ENCODE peak calls at places on chromosomes 11 and 22, in eight cellular contexts. A is adrenal gland, P is lower lobe of right lung, Q is HCT116, F is left ventricle myocardium inferior, H is fibroblast of lung, M is keratinocyte, X is HepG2. R is an unnamed sample. For H3K36me3, the result is how much of the 10 kb centered on the place peaks cover.

GRCh38 chr11:126279191-126279590 is 3.7 kb upstream of the TIRAP start:
- DNase-seq in A (no peak), H (no peak), Q (no peak), F (no peak), P (no peak), X (no peak), M (no peak), R (no peak)

GRCh38 chr22:28332410-28332809 is 347.2 kb downstream of the TTC28 start:
- DNase-seq in H (peak), Q (no peak), P (no peak), A (no peak), X (no peak), F (no peak), M (no peak), R (no peak)

GRCh38 chr11:1938343-1939005 is 8.7 kb upstream of the MRPL23 start:
- DNase-seq in H (no peak), Q (no peak), A (peak), P (peak), F (peak), M (no peak), X (no peak), R (no peak)

GRCh38 chr11:118115048-118115447 is 28.3 kb upstream of the SMIM35 start:
- DNase-seq in A (no peak), M (no peak), F (no peak), Q (no peak), H (no peak), X (no peak), P (no peak), R (no peak)

GRCh38 chr11:99370557-99371200 is 349.9 kb downstream of the CNTN5 start:
- DNase-seq in A (peak), X (no peak), H (peak), Q (no peak), F (peak), P (no peak), M (no peak), R (peak)

GRCh38 chr22:47918276-47918928 is 1156.0 kb downstream of the TBC1D22A start:
- DNase-seq in F (no peak), Q (no peak), M (no peak), A (no peak), H (no peak), P (no peak), X (no peak), R (no peak)

GRCh38 chr11:128901655-128902514 is 10.7 kb downstream of the KCNJ5 start:
- DNase-seq in F (no peak), M (no peak), A (no peak), Q (no peak), P (no peak), H (no peak), X (no peak), R (no peak)

GRCh38 chr11:24575392-24575791 is 78.5 kb downstream of the LUZP2 start:
- DNase-seq in M (no peak), P (no peak), X (no peak), A (no peak), F (no peak), Q (no peak), H (peak), R (no peak)

GRCh38 chr11:31687256-31687655 is 123.9 kb downstream of the PAX6 start:
- DNase-seq in M (no peak), H (peak), A (no peak), P (no peak), Q (no peak), X (no peak), F (no peak), R (no peak)

GRCh38 chr11:65213322-65214211 is 31.8 kb downstream of the CAPN1 start:
- DNase-seq in Q (no peak), H (peak), F (no peak), M (no peak), A (no peak), P (no peak), X (no peak), R (no peak)

GRCh38 chr11:68371176-68372041 is 59.0 kb downstream of the LRP5 start:
- DNase-seq in P (no peak), F (peak), X (no peak), Q (no peak), A (no peak), M (no peak), H (peak), R (no peak)

GRCh38 chr11:128522943-128523518 is 64.3 kb downstream of the ETS1 start:
- DNase-seq in P (no peak), M (no peak), A (no peak), F (no peak), X (no peak), H (no peak), Q (no peak), R (no peak)

GRCh38 chr11:104163100-104164027 is 583 bp downstream of the PDGFD start:
- DNase-seq in F (peak), P (no peak), A (peak), M (no peak), Q (no peak), X (no peak), H (peak), R (no peak)

GRCh38 chr11:3231851-3232744 is at the start of gene MRGPRE:
- DNase-seq in A (no peak), F (peak), M (no peak), H (no peak), Q (no peak), P (peak), X (no peak), R (no peak)

GRCh38 chr11:63537293-63538101 is 889 bp downstream of the PLAAT4 start:
- DNase-seq in X (no peak), A (no peak), Q (no peak), F (peak), M (no peak), H (peak), P (no peak), R (no peak)
- H3K4me3 ChIP-seq in X (no peak), A (peak), Q (no peak), F (peak), M (no peak), H (peak), P (peak), R (no peak)

DNA sequence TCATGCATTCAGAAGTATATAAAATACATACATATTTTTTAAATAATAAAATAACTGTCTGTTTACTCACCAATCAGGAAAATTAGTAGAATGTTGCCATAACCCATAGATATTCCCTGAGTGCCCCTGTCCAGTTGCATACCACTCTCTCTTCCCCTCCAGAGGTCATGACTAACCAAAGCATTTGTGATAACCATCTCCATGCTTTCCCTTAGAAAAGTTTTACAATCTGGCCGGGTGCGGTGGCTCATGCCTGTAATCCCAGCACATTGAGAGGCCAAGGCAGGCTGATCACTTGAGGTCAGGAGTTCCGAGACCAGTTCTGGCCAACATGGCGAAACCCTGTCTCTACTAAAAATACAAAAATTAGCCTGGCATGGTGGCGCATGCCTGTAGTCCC is 33.2 kb upstream of the LDHA start:
- DNase-seq in X (no peak), A (no peak), M (no peak), P (no peak), H (no peak), Q (no peak), F (no peak), R (no peak)
- H3K36me3 ChIP-seq in X (half or more), A (half or more), M (under half), P (half or more), H (under half), Q (half or more), F (half or more), R (under half)

GRCh38 chr11:46210856-46211255 is 66.6 kb upstream of the CREB3L1 start:
- DNase-seq in P (no peak), M (no peak), X (no peak), Q (no peak), H (no peak), F (no peak), A (no peak), R (no peak)

GRCh38 chr11:46212720-46213119 is 64.7 kb upstream of the CREB3L1 start:
- DNase-seq in Q (no peak), X (no peak), M (no peak), F (no peak), P (no peak), H (no peak), A (no peak), R (no peak)

GRCh38 chr11:46216765-46217089 is 60.7 kb upstream of the CREB3L1 start:
- DNase-seq in H (no peak), A (no peak), X (no peak), F (no peak), Q (no peak), M (no peak), P (no peak), R (no peak)

GRCh38 chr11:46216040-46216764 is 61.3 kb upstream of the CREB3L1 start:
- DNase-seq in X (no peak), Q (no peak), H (peak), P (no peak), M (no peak), A (no peak), F (no peak), R (no peak)

GRCh38 chr11:46215208-46215931 is 62.1 kb upstream of the CREB3L1 start:
- DNase-seq in X (no peak), M (no peak), F (no peak), A (no peak), P (no peak), H (no peak), Q (no peak), R (no peak)
- H3K4me3 ChIP-seq in X (no peak), M (no peak), F (no peak), A (no peak), P (no peak), H (no peak), Q (no peak), R (no peak)

GRCh38 chr11:96366024-96366423 is 23.0 kb upstream of the MAML2 start:
- DNase-seq in F (no peak), H (no peak), P (no peak), Q (no peak), X (no peak), A (no peak), M (no peak), R (no peak)

GRCh38 chr11:96361778-96362177 is 18.8 kb upstream of the MAML2 start:
- DNase-seq in M (no peak), Q (no peak), A (no peak), H (peak), F (no peak), X (no peak), P (no peak), R (no peak)

GRCh38 chr11:96367357-96367756 is 22.4 kb downstream of the CCDC82 start:
- DNase-seq in M (no peak), A (no peak), Q (no peak), F (no peak), P (no peak), X (no peak), H (no peak), R (no peak)

DNA sequence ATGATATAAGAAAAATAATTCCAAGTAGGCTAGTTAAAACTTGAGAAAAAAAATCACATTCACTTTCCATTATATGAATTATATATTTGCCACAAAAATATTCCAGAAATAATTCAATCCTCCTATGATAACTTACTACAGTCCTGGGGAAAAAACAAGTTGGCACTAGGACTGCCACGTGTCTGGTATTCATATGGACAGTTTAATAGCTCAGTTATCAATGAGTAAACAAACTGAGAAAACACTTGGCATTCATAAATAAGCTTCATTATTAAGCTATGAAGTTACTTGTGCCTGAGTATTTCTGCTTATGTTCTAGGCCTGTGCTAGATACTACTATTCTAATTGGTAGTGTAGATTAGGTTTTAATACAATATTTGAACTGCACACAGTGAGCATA is 22.5 kb upstream of the MAML2 start:
- DNase-seq in P (no peak), Q (no peak), X (no peak), A (no peak), M (no peak), F (no peak), H (no peak), R (no peak)
- H3K36me3 ChIP-seq in P (under half), Q (under half), X (under half), A (under half), M (under half), F (half or more), H (under half), R (under half)

DNA sequence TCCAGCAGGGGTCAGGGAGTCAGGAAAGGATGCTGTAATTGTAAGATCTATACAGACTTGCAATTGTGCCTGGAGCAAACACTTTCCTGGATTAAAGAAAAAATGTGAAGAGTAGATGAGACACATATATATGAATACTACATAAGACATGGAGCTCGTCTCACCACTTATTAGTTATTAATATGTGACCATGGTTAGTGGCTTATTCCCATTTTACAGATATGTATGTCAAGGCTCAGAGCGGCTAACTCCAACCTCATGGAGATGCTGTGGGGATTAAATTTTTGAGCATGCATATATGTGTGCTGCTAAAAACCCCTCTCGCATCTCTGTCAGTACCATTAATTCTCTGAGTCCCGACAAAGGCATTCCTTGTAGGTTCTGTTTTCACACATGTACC is 125.7 kb downstream of the SLC1A2 start:
- DNase-seq in Q (no peak), H (no peak), X (no peak), A (no peak), F (no peak), M (no peak), P (no peak), R (no peak)
- H3K4me3 ChIP-seq in Q (no peak), H (no peak), X (no peak), A (no peak), F (no peak), M (no peak), P (no peak), R (no peak)

DNA sequence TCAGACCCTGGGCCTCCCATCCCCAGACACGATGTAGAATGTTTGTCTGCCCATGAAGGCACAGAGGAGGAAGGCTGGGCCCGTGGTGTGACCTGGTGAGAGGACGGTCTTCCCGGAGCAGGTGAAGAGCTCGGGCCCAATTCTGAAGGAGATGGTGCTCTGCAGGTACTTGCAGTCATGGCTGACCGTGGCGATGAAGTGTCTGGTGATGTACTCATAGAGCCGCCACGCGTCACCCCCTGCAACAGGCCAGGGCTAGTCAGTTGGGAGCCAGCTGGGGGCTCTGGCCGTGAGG is 10.0 kb upstream of the PPM1F start:
- DNase-seq in M (no peak), P (no peak), H (no peak), Q (no peak), A (no peak), X (no peak), F (no peak), R (no peak)
- H3K36me3 ChIP-seq in M (half or more), P (half or more), H (under half), Q (under half), A (half or more), X (half or more), F (half or more), R (under half)